ENCODE peak calls at places on chromosome 21, in four cellular contexts. One of them, this sample, is unnamed.
A peak's percentile ranks its signal among the peaks of the same experiment; 100 is the strongest.

GRCh38 chr21:18147678-18148077 is 97.0 kb upstream of the CHODL start:
- DNase-seq in fibroblast of lung: no peak
- DNase-seq in Peyer's patch: no peak
- DNase-seq in GM23338: no peak
- DNase-seq in this sample: no peak

GRCh38 chr21:46399129-46399528 is 59.6 kb upstream of the DIP2A start:
- DNase-seq in fibroblast of lung: no peak
- DNase-seq in Peyer's patch: no peak
- DNase-seq in GM23338: no peak
- DNase-seq in this sample: no peak

GRCh38 chr21:16082038-16082816 is 352.4 kb downstream of the USP25 start:
- DNase-seq in fibroblast of lung: no peak
- DNase-seq in Peyer's patch: no peak
- DNase-seq in GM23338: peak; percentile 47
- DNase-seq in this sample: no peak

GRCh38 chr21:31447477-31447876 is 103.4 kb upstream of the TIAM1 start:
- DNase-seq in fibroblast of lung: peak; percentile 71
- DNase-seq in Peyer's patch: no peak
- DNase-seq in GM23338: no peak
- DNase-seq in this sample: no peak

GRCh38 chr21:24428539-24429186 is 1178.6 kb downstream of the MRPL39 start:
- DNase-seq in fibroblast of lung: no peak
- DNase-seq in Peyer's patch: no peak
- DNase-seq in GM23338: no peak
- DNase-seq in this sample: no peak

GRCh38 chr21:28737671-28738279 is 254.9 kb downstream of the LTN1 start:
- DNase-seq in fibroblast of lung: peak; percentile 39
- DNase-seq in Peyer's patch: no peak
- DNase-seq in GM23338: no peak
- DNase-seq in this sample: no peak

GRCh38 chr21:39387461-39388037 is 38.7 kb upstream of the HMGN1 start:
- DNase-seq in fibroblast of lung: peak; percentile 77
- DNase-seq in Peyer's patch: peak; percentile 88
- DNase-seq in GM23338: peak; percentile 96
- DNase-seq in this sample: peak; percentile 81

GRCh38 chr21:28944296-28944695 is 48.4 kb downstream of the LTN1 start:
- DNase-seq in fibroblast of lung: peak; percentile 27
- DNase-seq in Peyer's patch: no peak
- DNase-seq in GM23338: no peak
- DNase-seq in this sample: no peak

GRCh38 chr21:35476616-35477395 is 427.7 kb upstream of the RUNX1 start:
- DNase-seq in fibroblast of lung: peak; percentile 74
- DNase-seq in Peyer's patch: no peak
- DNase-seq in GM23338: no peak
- DNase-seq in this sample: no peak

GRCh38 chr21:39915881-39916280 is 48.6 kb downstream of the PCP4 start:
- DNase-seq in fibroblast of lung: peak; percentile 66
- DNase-seq in Peyer's patch: no peak
- DNase-seq in GM23338: no peak
- DNase-seq in this sample: no peak

GRCh38 chr21:15241997-15242767 is 177.4 kb upstream of the NRIP1 start:
- DNase-seq in fibroblast of lung: peak; percentile 29
- DNase-seq in Peyer's patch: no peak
- DNase-seq in GM23338: peak; percentile 92
- DNase-seq in this sample: no peak

DNA sequence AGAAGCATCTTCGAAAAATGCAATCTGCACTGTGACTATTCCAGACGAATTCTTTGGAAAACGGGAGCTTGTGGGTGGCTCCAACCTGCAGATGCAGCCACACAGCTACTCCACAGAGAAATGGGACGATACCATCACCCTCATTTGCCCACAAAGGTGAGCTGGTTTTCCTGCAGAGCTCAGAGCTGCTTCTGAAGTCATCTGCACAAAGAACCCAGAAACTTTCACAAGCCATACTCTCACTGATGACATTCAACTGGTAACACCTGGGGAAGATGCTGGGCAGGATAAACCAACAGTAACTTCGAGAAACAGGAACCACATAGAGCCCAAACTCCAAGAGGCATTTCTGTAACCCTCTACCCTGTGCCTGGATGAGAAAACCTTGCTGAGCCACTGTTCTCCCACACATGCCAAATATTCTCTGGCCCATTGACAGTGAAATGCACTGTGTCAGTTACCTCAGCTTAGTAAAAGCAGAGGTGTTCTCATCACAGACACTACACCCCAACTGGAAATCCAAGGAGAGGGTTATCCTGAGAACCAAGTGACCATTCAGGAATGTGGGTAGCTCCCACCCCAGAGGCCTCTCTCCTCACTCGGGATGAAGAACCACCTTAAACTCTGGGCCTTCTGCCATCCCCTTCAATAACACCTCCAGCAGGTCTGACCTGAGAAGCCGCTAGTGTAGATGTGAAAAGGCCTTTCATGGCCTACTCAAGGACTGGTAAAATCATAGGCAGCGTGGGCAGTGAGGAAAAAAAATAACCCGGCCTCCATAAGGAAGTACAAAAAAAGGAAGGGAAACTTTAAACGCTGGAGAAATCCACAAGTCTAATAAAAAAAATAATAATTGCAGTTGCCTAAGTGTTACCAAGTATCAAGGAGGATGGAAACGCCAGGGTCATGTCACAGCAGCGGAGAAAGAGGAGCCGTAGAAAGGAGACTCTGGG is 56.7 kb downstream of the HSF2BP start:
- DNase-seq in fibroblast of lung: no peak
- DNase-seq in Peyer's patch: no peak
- DNase-seq in GM23338: no peak
- DNase-seq in this sample: no peak
- H3K4me1 ChIP-seq in fibroblast of lung: peaks cover 29% of the 10 kb centered on the region
- H3K4me1 ChIP-seq in Peyer's patch: no peaks in the 10 kb centered on the region
- H3K4me1 ChIP-seq in GM23338: no peaks in the 10 kb centered on the region
- H3K4me1 ChIP-seq in this sample: peaks cover 46% of the 10 kb centered on the region

GRCh38 chr21:42228709-42229220 is 9.8 kb downstream of the ABCG1 start:
- DNase-seq in fibroblast of lung: no peak
- DNase-seq in Peyer's patch: no peak
- DNase-seq in GM23338: no peak
- DNase-seq in this sample: peak; percentile 28

GRCh38 chr21:42231761-42232160 is 12.8 kb downstream of the ABCG1 start:
- DNase-seq in fibroblast of lung: no peak
- DNase-seq in Peyer's patch: no peak
- DNase-seq in GM23338: no peak
- DNase-seq in this sample: no peak

GRCh38 chr21:42229676-42230075 is 10.7 kb downstream of the ABCG1 start:
- DNase-seq in fibroblast of lung: no peak
- DNase-seq in Peyer's patch: no peak
- DNase-seq in GM23338: no peak
- DNase-seq in this sample: no peak

GRCh38 chr21:42232176-42232825 is 13.4 kb downstream of the ABCG1 start:
- DNase-seq in fibroblast of lung: no peak
- DNase-seq in Peyer's patch: no peak
- DNase-seq in GM23338: no peak
- DNase-seq in this sample: no peak

DNA sequence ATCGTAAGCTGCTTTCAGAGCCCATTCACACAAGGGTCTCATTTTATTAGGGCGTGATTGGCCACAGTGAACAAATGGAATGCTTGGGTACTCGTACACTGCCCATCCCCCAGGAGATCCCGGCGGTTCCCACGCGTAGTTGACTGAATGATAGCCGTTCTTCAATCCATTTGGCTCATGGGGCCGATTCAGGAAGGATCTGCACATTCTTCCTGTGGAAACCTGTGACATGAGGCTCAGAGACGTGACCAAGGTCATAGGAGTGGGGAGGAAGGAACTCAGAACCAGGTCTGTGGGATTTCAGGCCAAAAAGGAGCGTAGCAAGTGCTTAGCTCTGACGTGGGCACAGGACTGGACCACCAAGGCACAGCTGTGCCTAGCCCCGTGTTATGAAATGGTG is 11.7 kb downstream of the ABCG1 start:
- DNase-seq in fibroblast of lung: no peak
- DNase-seq in Peyer's patch: no peak
- DNase-seq in GM23338: no peak
- DNase-seq in this sample: no peak
- H3K4me1 ChIP-seq in fibroblast of lung: peaks cover 17% of the 10 kb centered on the region
- H3K4me1 ChIP-seq in Peyer's patch: peaks cover 46% of the 10 kb centered on the region
- H3K4me1 ChIP-seq in GM23338: peaks cover 15% of the 10 kb centered on the region
- H3K4me1 ChIP-seq in this sample: peaks cover 28% of the 10 kb centered on the region

DNA sequence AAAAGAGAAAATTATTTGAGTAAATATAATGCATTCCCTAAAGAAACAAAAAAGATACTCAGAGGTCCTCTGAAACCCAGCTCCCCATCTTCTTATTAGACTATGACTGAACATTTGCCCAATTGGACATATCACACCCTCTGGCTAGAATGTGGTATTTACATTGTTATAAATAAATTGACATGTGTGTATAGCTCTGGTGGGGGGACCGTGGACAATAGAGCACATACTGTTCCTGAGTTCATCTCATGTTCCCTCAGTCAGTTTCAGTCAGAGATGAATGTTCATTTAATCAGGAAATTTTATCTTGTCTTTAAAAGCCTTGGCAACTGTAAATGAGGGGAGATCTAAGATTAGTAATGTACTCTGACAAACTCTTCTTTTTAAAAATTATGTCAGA is 459.3 kb upstream of the ADAMTS5 start:
- DNase-seq in fibroblast of lung: no peak
- DNase-seq in Peyer's patch: no peak
- DNase-seq in GM23338: no peak
- DNase-seq in this sample: no peak
- H3K4me1 ChIP-seq in fibroblast of lung: peaks cover 24% of the 10 kb centered on the region
- H3K4me1 ChIP-seq in Peyer's patch: no peaks in the 10 kb centered on the region
- H3K4me1 ChIP-seq in GM23338: peaks cover 16% of the 10 kb centered on the region
- H3K4me1 ChIP-seq in this sample: peaks cover 2% of the 10 kb centered on the region

GRCh38 chr21:43728467-43729390 is 9.8 kb downstream of the PDXK start:
- DNase-seq in fibroblast of lung: peak; percentile 99
- DNase-seq in Peyer's patch: peak; percentile 91
- DNase-seq in GM23338: peak; percentile 94
- DNase-seq in this sample: peak; percentile 97
- H3K4me1 ChIP-seq in fibroblast of lung: peaks cover 36% of the 10 kb centered on the region
- H3K4me1 ChIP-seq in Peyer's patch: peaks cover 20% of the 10 kb centered on the region
- H3K4me1 ChIP-seq in GM23338: peaks cover 7% of the 10 kb centered on the region
- H3K4me1 ChIP-seq in this sample: peaks cover 62% of the 10 kb centered on the region

GRCh38 chr21:45030637-45031218 is 43.7 kb upstream of the ADARB1 start:
- DNase-seq in fibroblast of lung: no peak
- DNase-seq in Peyer's patch: no peak
- DNase-seq in GM23338: no peak
- DNase-seq in this sample: no peak

GRCh38 chr21:45032332-45032731 is 42.0 kb upstream of the ADARB1 start:
- DNase-seq in fibroblast of lung: no peak
- DNase-seq in Peyer's patch: no peak
- DNase-seq in GM23338: no peak
- DNase-seq in this sample: peak; percentile 63

GRCh38 chr21:45029968-45030636 is 44.3 kb upstream of the ADARB1 start:
- DNase-seq in fibroblast of lung: no peak
- DNase-seq in Peyer's patch: no peak
- DNase-seq in GM23338: peak; percentile 65
- DNase-seq in this sample: no peak

GRCh38 chr21:45032977-45033705 is 41.2 kb upstream of the ADARB1 start:
- DNase-seq in fibroblast of lung: no peak
- DNase-seq in Peyer's patch: peak; percentile 42
- DNase-seq in GM23338: no peak
- DNase-seq in this sample: no peak

DNA sequence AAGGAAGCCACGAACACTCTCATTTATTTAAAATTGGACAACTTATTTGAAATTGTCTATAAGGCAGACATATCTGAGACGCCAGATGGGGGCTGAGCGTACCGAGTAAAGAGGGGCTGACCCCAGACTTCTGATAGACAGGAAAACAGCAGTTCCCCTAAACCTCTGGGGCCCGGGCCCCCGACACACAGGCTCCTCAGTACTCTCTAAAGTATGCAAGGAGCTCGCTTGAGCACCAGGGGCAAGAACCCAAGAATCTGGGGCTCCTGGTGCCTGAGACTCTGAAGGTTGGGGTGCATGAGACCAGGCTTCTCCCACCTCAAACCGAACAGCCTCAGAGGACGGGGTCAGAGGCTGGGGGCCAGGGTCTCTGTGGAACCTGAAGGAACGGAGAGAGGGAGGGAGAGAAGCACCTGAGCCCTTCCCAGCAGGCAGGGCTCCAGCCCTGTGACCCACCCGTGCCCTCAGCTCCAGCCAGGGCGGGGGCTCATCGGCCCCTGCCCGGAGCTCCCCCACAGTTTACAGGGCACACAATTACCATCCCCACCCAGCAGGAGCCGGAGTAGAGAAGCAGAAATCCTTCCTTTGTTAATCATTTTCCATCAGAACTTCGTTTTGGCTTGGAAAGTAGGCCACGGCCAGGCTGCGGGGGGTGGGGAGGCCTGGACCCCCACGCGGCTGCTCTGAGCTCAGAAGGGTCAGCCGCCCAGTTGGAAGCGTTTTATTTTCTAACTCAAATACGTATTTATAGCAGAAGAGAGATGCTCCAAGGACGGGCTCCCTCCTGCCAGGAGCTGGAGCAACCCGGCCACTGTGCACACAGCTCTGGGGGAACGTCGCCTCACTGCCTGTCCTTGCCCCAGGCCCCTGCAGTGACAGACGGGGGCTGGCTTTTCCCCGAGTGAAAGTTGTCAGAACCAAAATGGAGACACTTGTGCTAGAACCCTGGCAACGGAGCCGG is 42.9 kb upstream of the ADARB1 start:
- DNase-seq in fibroblast of lung: no peak
- DNase-seq in Peyer's patch: no peak
- DNase-seq in GM23338: no peak
- DNase-seq in this sample: no peak
- H3K4me1 ChIP-seq in fibroblast of lung: peaks cover 15% of the 10 kb centered on the region
- H3K4me1 ChIP-seq in Peyer's patch: no peaks in the 10 kb centered on the region
- H3K4me1 ChIP-seq in GM23338: peaks cover 26% of the 10 kb centered on the region
- H3K4me1 ChIP-seq in this sample: no peaks in the 10 kb centered on the region

DNA sequence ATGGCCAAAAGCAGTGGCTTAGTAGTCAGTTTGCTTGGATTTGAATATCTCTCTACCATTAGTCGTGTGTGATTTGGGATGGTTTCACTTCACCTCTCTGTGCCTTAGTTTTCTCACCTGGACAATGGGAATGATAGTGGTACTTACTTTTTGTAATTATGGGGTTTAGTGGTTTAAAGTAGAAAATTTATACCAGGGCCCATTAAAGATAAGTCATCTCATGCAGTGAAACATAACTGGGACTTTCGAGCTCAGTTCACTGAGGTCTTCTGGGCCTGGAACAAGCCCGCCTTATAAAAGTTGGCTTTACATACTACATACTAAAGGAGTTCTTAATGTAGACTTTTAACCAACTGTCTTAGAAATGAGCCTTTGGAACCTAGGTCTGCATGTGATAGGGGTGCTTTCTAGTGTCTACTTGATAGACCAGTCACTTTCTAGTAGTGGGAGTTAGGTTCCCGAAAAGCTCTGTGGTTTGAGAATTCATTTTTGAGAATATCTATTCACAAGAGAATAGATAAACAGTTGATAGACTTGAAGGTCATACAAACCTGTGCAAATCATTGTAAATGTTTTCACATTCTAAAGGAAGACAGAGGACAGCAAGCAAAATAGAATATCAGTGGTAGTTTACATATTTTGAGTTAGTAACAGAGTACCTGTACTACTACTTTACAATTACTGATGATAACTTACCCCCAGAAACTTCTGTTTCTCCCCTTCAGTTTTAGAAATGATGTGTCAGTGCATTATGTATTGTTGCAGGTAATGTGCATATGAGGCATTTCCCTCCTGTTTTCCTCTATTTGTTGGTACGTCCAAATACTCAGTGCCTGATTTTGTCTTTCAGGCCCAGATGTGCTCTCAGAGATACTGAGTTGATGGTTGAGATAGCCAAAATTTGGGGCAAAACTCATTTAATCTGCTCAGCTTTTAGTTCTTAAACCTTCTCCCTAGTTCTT is 48.0 kb downstream of the DYRK1A start:
- DNase-seq in fibroblast of lung: no peak
- DNase-seq in Peyer's patch: no peak
- DNase-seq in GM23338: no peak
- DNase-seq in this sample: no peak
- H3K4me1 ChIP-seq in fibroblast of lung: peaks cover 22% of the 10 kb centered on the region
- H3K4me1 ChIP-seq in Peyer's patch: peaks cover 10% of the 10 kb centered on the region
- H3K4me1 ChIP-seq in GM23338: peaks cover 50% of the 10 kb centered on the region
- H3K4me1 ChIP-seq in this sample: peaks cover 16% of the 10 kb centered on the region

This sample was measured in RWPE2.